ENCODE peak calls at places on chromosomes 11 and 22, in five cellular contexts. Z, I, M, H and T are unnamed samples.

GRCh38 chr11:86365566-86365965 is 9.1 kb upstream of the CCDC81 start:
- DNase-seq in Z (no peak), I (no peak), M (no peak), H (no peak), T (peak)

GRCh38 chr22:19105456-19105855 is 16.8 kb downstream of the DGCR2 start:
- DNase-seq in Z (no peak), I (no peak), M (no peak), H (no peak), T (no peak)

GRCh38 chr11:125166903-125167291 is 2.3 kb downstream of the PKNOX2 start:
- DNase-seq in Z (no peak), I (no peak), M (no peak), H (no peak), T (no peak)

GRCh38 chr22:36332623-36333331 is 55.0 kb downstream of the MYH9 start:
- DNase-seq in Z (no peak), I (no peak), M (no peak), H (no peak), T (peak)

GRCh38 chr11:128939591-128939990 is 3.1 kb downstream of the TP53AIP1 start:
- DNase-seq in Z (no peak), I (no peak), M (no peak), H (no peak), T (peak)

GRCh38 chr22:48806227-48806781 is 1021.4 kb downstream of the BRD1 start:
- DNase-seq in Z (no peak), I (no peak), M (no peak), H (no peak), T (no peak)

GRCh38 chr11:74777877-74778276 is 29.2 kb downstream of the RNF169 start:
- DNase-seq in Z (no peak), I (no peak), M (no peak), H (no peak), T (no peak)

GRCh38 chr22:33984741-33985287 is 64.5 kb upstream of the LARGE1 start:
- DNase-seq in Z (no peak), I (no peak), M (no peak), H (no peak), T (no peak)

GRCh38 chr11:122847437-122847836 is 9.1 kb downstream of the CRTAM start:
- DNase-seq in Z (no peak), I (no peak), M (no peak), H (no peak), T (no peak)

GRCh38 chr11:122837528-122838346 is 563 bp upstream of the CRTAM start:
- DNase-seq in Z (no peak), I (no peak), M (no peak), H (no peak), T (no peak)

DNA sequence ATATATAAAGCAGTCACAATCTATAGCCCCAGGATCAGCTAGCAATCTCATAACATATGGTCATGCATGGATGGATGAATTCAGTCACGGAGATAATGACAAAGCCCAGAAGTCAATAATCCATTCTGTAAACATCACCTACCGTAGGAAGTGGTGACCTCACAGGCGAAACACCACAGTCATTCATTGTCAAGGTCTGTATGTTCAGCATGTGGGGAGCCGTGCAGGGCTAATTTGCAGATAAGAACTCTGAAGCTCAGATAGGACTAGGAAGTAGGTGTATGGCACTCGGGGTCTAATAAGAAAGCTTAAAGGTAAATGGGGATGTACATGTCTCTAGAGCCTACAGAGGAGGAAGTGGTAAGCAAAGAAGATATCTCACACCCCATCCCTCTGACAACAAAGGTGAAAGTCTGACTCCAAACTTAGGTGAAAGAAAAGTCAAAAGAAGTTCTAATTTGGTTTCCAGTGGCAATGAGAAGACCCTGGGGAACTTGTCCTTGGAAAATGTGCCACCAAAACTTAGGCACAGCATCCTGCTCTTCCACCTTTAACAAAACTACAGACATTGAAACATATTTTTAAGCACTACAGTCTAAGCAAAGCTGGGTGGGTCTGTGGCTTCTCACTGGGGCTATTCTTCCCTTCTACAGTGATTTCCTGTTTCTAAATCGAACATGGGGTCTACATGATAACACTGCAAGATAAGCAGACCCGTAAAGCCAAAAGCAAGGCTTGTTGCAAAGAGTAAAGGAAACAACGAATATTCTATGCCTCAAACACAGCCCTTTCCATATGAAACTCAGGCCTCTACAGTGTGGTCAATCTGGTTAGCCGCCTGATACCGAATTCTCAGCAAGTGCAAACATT is 5.2 kb downstream of the CRTAM start:
- DNase-seq in Z (no peak), I (no peak), M (no peak), H (no peak), T (no peak)
- H2AFZ ChIP-seq in Z (no peak), I (no peak), M (no peak), H (no peak), T (no peak)

DNA sequence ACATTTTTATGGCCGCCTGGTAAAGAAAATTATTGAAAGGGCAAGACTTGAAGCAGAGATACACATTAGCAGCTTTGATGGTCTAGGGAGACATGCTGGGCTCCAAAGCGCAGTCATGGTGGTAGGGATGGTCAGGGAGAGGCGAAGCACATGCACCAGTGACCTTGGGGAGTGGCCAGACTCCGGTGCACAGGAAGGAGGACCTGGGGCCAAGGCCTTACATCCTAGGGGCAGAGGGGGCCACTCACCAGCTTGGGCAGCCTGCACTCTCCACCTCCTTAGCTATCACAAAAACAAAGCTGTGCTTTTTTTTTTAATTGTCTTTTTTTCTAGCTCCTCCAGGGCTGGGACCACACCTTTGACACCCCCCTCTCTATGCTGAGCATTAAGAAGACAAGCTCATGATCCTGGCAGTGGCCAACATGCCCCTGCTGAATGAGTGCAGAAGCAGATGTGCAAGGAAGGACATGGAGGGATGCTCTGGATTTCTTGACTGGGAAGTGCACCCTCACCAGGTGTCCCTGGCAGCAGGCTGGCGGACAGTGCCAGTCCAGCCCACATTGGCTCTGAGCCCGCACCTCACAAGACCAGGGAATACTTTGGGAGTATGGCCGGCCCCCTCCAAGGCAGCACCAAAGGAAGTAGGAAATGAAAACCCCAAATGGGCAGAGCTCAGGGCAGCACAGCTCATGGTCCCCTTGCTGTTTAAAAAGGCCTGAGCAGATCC is 619.9 kb downstream of the TBC1D22A start:
- DNase-seq in Z (no peak), I (no peak), M (no peak), H (no peak), T (no peak)
- H3K4me3 ChIP-seq in Z (no peak), I (no peak), M (no peak), H (no peak), T (no peak)

GRCh38 chr11:118530180-118530682 is 761 bp upstream of the TMEM25 start:
- DNase-seq in Z (no peak), I (no peak), M (no peak), H (no peak), T (peak)
- TF ChIP-seq EZH2phosphoT487 in Z (no peak), I (no peak), M (no peak), H (no peak), T (no peak)

GRCh38 chr11:68582416-68583046 is 101.8 kb upstream of the GAL start:
- DNase-seq in Z (no peak), I (no peak), M (no peak), H (no peak), T (no peak)

GRCh38 chr11:68581901-68582300 is 102.4 kb upstream of the GAL start:
- DNase-seq in Z (no peak), I (no peak), M (no peak), H (no peak), T (no peak)

GRCh38 chr11:68579455-68579854 is 104.9 kb upstream of the GAL start:
- DNase-seq in Z (no peak), I (no peak), M (no peak), H (no peak), T (no peak)

GRCh38 chr11:68583047-68583446 is 101.3 kb upstream of the GAL start:
- DNase-seq in Z (no peak), I (no peak), M (no peak), H (no peak), T (peak)

DNA sequence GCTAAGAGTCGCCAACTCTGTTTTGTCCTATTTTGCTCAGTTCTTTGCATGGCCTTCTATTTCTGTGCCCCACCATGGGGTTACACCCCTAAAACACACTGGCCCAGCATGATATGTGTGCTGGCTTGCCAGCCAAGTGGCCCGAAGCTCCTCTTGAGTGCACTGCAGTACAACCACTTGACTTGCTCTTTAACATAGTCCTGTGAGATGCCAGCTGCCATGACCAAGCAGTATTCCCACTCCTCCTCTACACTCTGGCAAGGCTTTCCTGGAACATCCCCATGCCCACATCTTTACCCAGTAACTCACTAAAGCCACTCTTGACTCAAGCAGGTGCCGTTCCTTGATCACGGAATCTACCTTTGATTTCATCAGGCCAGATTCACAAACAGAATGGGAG is 102.9 kb upstream of the GAL start:
- DNase-seq in Z (no peak), I (no peak), M (no peak), H (no peak), T (no peak)
- H2AFZ ChIP-seq in Z (no peak), I (no peak), M (no peak), H (no peak), T (no peak)

DNA sequence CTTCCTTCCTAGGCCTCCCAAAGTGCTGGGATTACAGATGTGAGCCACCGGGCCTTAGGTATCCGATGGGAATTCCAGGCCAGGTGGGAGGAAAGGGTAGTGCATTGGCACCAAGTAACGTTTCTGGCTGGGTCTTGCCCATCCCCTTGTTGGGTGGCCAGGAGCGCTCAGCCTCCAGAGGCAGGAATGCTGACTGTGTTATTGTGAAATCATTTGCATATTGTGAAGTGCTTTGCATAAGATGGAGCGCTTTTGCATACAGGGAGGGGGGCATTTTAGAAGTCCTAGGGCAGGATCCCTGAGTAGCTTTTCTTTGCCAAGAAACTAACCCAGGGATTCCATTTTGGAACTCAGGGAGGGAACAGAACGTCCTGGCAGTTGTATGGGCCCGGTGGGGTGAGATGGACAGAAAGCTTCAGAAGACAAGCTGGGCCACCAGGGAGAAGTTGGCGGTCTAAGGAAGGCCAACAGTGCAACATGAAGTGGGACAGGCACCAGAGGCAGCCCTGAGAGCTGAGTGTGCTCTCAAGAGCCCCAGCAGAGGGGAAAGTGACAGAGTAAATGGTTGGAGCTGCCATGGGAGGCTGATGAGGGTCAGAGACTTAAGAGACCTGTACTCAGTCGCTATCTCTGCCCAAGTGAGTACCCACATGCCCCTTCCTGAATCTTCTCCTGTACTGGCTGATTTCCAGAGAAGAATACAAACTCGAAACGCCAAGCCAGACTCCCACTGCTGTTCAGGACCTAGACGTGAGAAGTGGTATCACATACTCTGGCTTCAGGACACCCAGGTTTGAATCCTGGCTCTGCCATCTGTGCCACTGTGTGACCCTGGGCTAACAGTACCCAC is 1.3 kb upstream of the SLC39A13 start:
- DNase-seq in Z (no peak), I (peak), M (peak), H (no peak), T (peak)
- H3K4me3 ChIP-seq in Z (peak), I (peak), M (peak), H (peak), T (peak)